ENCODE peak calls at places on chromosomes 7 and 10, in seven cellular contexts. H is spleen; F is mucosa of descending colon; V is H9; W is MM.1S; A is adrenal gland; B is CD8-positive, alpha-beta T cell. D is an unnamed sample. For H3K4me1, the result is how much of the 10 kb centered on the place peaks cover.

GRCh38 chr7:87885018-87885417 is 8.7 kb downstream of the DBF4 start:
- DNase-seq in H (no peak), F (no peak), B (no peak), A (no peak), W (no peak), V (no peak), D (no peak)

GRCh38 chr7:107890493-107890961 is 456 bp upstream of the DLD start:
- DNase-seq in A (no peak), H (no peak), V (no peak), W (peak), F (no peak), B (no peak), D (peak)

GRCh38 chr10:79138449-79139123 is 69.8 kb downstream of the ZMIZ1 start:
- DNase-seq in V (no peak), W (no peak), A (no peak), B (no peak), F (no peak), H (no peak), D (no peak)

GRCh38 chr7:77813180-77813579 is 14.6 kb downstream of the PHTF2 start:
- DNase-seq in F (no peak), W (no peak), B (no peak), A (no peak), H (no peak), V (no peak), D (no peak)

GRCh38 chr7:91459539-91459938 is 195.3 kb downstream of the FZD1 start:
- DNase-seq in W (no peak), F (no peak), A (no peak), H (no peak), B (no peak), V (no peak), D (no peak)

GRCh38 chr10:93226619-93227018 is 152.9 kb downstream of the CYP26A1 start:
- DNase-seq in A (no peak), V (no peak), W (no peak), H (no peak), B (no peak), F (no peak), D (no peak)

GRCh38 chr10:32976338-32976737 is 18.3 kb upstream of the ITGB1 start:
- DNase-seq in A (no peak), W (no peak), H (no peak), F (no peak), V (no peak), B (no peak), D (no peak)

GRCh38 chr10:48604408-48605263 is at the start of gene ARHGAP22:
- DNase-seq in W (peak), B (peak), H (no peak), A (peak), V (peak), F (no peak), D (peak)

GRCh38 chr7:23687011-23687410 is 7.0 kb downstream of the FAM221A start:
- DNase-seq in V (no peak), W (no peak), B (no peak), A (no peak), F (no peak), H (no peak), D (no peak)

GRCh38 chr7:44964831-44965440 is 13.9 kb downstream of the MYO1G start:
- DNase-seq in B (peak), W (no peak), F (no peak), V (no peak), H (no peak), A (no peak), D (no peak)

GRCh38 chr7:44964384-44964830 is 14.4 kb downstream of the MYO1G start:
- DNase-seq in B (peak), A (no peak), V (peak), F (no peak), W (no peak), H (no peak), D (no peak)

GRCh38 chr7:44963526-44964290 is 15.1 kb downstream of the MYO1G start:
- DNase-seq in W (no peak), V (peak), A (no peak), H (peak), F (no peak), B (peak), D (no peak)

GRCh38 chr7:44961844-44962482 is 16.9 kb downstream of the MYO1G start:
- DNase-seq in A (no peak), F (no peak), W (no peak), H (peak), V (peak), B (peak), D (no peak)

DNA sequence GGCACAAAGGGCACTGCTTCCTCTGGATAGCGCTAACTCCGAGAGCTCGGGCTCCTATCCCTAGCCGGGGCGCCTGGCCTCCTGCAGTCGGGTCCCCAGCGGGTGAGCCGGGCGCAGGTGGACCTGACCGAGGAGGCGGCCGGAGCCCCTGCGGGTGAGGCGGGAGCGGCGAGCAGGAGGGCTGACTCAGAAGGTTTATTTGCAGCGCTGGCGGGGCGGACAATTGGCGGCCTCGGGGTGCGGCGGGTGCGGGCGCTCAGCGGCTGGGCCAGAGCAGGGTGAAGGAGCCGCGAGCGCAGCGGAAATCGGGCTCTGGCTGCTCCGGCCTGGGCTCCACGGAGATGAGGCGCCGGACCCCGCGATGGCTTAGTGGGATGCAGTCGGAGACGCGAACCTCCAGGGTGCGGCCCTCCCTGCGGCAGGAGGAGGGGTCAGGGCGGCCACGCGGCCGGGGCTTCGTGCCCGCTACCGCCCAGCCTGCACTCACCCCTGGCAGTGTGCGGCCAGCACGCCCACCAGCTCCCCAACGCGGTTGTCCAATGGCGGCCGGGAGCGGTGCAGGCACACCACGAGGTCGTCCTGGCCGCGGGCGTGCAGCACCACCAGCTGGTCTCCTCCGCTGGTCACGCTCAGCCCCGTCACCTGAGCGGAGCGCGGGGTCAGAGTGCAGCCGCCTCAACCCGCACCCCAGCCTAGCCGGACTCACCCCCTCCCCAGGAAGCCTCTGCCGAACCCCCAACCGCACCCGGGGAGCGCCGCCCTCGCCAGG is 16.1 kb downstream of the MYO1G start:
- DNase-seq in H (peak), A (peak), W (no peak), V (peak), B (peak), F (no peak), D (peak)
- H3K4me1 ChIP-seq in H (under half), A (under half), W (under half), V (under half), B (under half), F (under half), D (under half)

GRCh38 chr7:95622001-95622549 is 25.8 kb upstream of the PDK4 start:
- DNase-seq in F (no peak), V (no peak), A (no peak), W (no peak), H (no peak), B (no peak), D (no peak)
- TF ChIP-seq CTCF in F (no peak), V (no peak), A (no peak), W (no peak), H (no peak), B (no peak), D (no peak)

DNA sequence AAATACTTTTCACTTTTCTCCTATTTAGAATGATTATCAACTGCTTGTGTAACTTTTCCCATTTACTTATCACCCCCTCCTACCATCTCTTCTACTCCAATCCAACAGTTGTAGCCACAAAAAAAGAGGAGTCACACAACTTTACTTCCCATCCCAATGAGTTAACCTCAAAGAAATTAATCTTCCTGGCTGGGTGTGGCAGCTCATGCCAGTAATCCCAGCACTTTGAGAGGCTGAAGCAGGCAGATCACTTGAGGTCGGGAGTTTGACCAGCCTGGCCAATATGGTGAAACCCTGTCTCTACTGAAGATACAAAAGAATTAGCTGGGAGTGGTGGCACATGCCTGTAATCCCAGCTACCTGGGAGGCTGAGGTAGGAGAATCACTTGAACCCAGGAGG is 19.9 kb downstream of the SYPL1 start:
- DNase-seq in F (no peak), A (no peak), W (no peak), V (no peak), H (no peak), B (no peak), D (no peak)
- H3K4me1 ChIP-seq in F (under half), A (under half), W (under half), V (under half), H (under half), B (under half), D (under half)

GRCh38 chr7:137626469-137627067 is 220.2 kb downstream of the DGKI start:
- DNase-seq in V (peak), H (no peak), F (no peak), A (peak), W (peak), B (no peak), D (peak)
- TF ChIP-seq CTCF in V (peak), H (peak), F (peak), A (peak), W (peak), B (no peak), D (peak)

GRCh38 chr7:84058311-84059076 is 136.1 kb downstream of the SEMA3A start:
- DNase-seq in F (no peak), B (no peak), W (peak), V (no peak), A (no peak), H (no peak), D (no peak)
- H3K4me1 ChIP-seq in F (under half), B (under half), W (under half), V (under half), A (under half), H (under half), D (under half)

GRCh38 chr10:70761031-70761601 is 24.1 kb downstream of the TBATA start:
- DNase-seq in V (peak), W (no peak), B (no peak), H (peak), A (no peak), F (no peak), D (peak)
- TF ChIP-seq CTCF in V (peak), W (no peak), B (no peak), H (no peak), A (no peak), F (no peak), D (peak)

DNA sequence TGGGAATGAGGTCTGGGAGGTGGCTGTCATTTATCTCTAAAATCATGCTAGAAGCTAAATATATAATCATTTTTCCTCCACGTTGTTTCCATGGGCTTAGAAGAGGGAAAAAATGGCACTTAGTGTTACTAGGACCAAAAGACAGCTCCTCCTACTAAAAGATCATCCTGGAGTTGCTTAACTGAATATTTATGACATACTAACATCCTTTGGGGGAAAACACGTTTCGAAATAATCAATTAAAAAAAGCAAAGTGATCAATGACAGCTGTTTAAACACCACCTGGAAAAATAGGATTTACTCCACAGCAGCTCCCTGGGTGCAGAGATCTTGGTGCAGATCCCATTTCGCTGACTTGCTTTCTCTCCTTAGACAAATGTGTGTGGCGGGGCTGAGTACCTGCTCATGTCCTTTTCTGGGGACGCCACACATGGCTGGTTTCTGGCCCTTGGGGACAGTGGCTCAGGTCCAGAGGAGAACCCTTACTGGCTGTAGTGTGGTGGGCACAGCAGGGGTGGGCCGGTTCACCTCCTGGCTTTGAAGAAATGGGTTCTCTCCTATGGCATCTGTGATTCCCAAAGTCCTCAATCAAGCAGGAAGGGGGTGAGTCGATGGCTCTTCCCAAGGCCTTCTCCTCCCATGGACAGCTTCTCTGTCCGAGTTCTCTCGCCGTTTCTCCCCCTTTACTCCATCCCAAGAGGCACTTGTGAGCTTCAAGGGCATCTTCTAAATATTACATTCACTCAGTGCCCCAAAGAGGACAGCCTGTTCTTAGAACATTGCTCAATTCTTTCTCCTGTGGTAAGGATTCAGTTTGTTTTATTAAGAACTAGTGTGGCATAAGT is 156.4 kb upstream of the KLF14 start:
- DNase-seq in W (no peak), B (no peak), A (peak), H (no peak), V (no peak), F (no peak), D (no peak)
- H3K4me1 ChIP-seq in W (under half), B (under half), A (half or more), H (half or more), V (under half), F (half or more), D (under half)

DNA sequence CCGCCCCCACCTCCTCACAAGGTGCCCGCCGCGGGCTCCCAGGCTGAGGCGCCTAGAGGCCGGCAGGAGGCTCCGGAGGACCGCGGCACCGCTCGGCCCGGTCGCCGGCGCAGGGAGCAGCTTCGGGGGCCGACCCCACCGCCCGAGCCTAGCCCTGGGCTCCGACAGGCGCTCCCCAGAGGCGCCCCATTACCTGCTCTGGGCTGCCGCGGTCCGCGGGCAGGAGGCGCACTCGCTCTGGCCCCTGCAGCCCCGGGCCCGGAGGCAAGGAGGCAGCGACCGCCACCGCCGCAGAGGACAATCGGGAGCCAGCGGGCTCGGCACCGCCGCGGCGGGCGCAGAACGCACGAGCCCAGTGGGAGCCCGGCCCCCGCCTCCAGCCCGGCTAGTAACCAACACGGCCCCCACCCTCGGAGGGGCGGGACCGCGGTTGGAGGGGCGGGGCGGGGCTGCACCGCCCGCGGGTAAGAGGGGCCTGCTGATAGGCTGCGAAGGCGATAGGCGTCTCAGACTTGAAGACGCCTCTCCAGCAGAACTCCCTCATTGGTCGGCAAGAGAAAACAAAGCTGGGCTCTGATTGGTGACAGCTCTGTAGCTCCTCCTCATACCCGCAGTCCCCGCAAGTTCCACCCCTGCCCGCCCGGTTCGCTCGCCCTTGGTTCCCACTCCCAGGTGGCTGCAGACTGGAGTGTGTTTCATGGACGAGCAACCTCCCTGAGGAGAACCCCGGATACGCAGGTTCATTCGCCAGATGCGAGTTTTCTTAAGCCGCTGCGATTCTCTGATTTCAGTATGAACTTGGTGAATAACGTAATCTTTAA is at the start of gene MPP7:
- DNase-seq in H (peak), B (peak), V (peak), A (peak), F (peak), W (peak), D (peak)
- TF ChIP-seq CTCF in H (peak), B (peak), V (peak), A (peak), F (peak), W (peak), D (peak)

GRCh38 chr10:110500515-110500905 is 2.8 kb downstream of the DUSP5 start:
- DNase-seq in W (peak), H (no peak), V (no peak), F (no peak), B (no peak), A (no peak), D (peak)

GRCh38 chr10:110501142-110501937 is 3.6 kb downstream of the DUSP5 start:
- DNase-seq in H (peak), V (peak), F (peak), B (no peak), W (peak), A (peak), D (peak)

GRCh38 chr10:110502851-110503301 is 5.2 kb downstream of the DUSP5 start:
- DNase-seq in A (peak), W (peak), B (no peak), F (no peak), V (no peak), H (no peak), D (peak)

GRCh38 chr10:110503528-110504110 is 5.9 kb downstream of the DUSP5 start:
- DNase-seq in H (no peak), F (no peak), B (no peak), A (no peak), V (no peak), W (no peak), D (no peak)

DNA sequence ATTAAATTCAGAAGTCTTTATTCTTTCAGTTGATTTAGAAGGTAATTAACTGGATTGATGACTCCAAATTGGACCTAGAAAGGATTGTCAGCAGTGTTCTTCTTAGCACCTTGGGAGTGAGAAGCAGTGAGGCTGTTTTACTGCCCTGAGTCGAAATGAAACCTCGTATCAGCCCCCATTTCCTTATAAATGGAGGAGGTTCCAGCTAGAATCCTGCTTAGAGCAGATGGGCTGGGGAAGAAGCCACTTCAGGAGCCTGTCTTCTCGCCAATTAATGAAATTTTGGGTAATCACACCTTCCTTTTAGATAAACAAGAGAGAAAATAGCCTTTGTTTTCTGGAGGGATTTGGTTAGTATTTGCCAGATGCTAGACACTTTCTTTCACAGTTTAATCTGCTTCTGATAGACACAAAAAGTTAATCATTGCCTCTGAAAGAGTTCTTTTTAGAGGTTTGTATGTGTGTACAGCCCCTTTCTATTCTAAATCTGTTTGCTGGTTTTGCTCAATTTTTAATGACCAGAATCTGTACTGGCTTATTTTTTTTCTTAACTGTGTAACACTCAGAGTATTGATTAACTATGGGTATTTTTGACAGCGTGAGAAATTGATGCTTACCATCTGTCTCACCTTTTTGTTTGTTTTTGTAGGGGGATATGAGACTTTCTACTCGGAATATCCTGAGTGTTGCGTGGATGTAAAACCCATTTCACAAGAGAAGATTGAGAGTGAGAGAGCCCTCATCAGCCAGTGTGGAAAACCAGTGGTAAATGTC is 4.6 kb downstream of the DUSP5 start:
- DNase-seq in W (peak), V (no peak), H (no peak), F (no peak), A (no peak), B (no peak), D (no peak)
- H3K4me1 ChIP-seq in W (half or more), V (under half), H (half or more), F (under half), A (under half), B (half or more), D (under half)

GRCh38 chr10:83564889-83565588 is 574.3 kb upstream of the GHITM start:
- DNase-seq in W (no peak), F (no peak), A (no peak), V (no peak), H (no peak), B (no peak), D (no peak)
- TF ChIP-seq CTCF in W (no peak), F (no peak), A (no peak), V (no peak), H (no peak), B (no peak), D (no peak)

D was measured in cardiac muscle cell.